ENCODE peak calls at places on chromosomes 13 and 19, in four cellular contexts. One of them, this sample, is unnamed. For H3K9me3, the result is how much of the 10 kb centered on the place peaks cover.

GRCh38 chr13:41643502-41643901 is 186.2 kb downstream of the RGCC start:
- DNase-seq in gastrocnemius medialis: no peak
- DNase-seq in AG04450: no peak
- DNase-seq in ascending aorta: no peak
- DNase-seq in this sample: no peak

GRCh38 chr19:43526884-43527859 is at the start of gene ETHE1:
- DNase-seq in ascending aorta: peak
- DNase-seq in gastrocnemius medialis: peak
- DNase-seq in AG04450: no peak
- DNase-seq in this sample: peak

GRCh38 chr19:49939721-49940481 is 10.6 kb upstream of the NUP62 start:
- DNase-seq in AG04450: no peak
- DNase-seq in ascending aorta: no peak
- DNase-seq in gastrocnemius medialis: no peak
- DNase-seq in this sample: no peak

GRCh38 chr13:47039106-47039505 is 142.3 kb upstream of the HTR2A start:
- DNase-seq in ascending aorta: no peak
- DNase-seq in AG04450: peak
- DNase-seq in gastrocnemius medialis: no peak
- DNase-seq in this sample: no peak

GRCh38 chr13:87669379-87669978 is 1.7 kb upstream of the SLITRK5 start:
- DNase-seq in ascending aorta: no peak
- DNase-seq in gastrocnemius medialis: no peak
- DNase-seq in AG04450: no peak
- DNase-seq in this sample: no peak

GRCh38 chr19:38712161-38712748 is 32.0 kb downstream of the CAPN12 start:
- DNase-seq in ascending aorta: no peak
- DNase-seq in gastrocnemius medialis: no peak
- DNase-seq in AG04450: no peak
- DNase-seq in this sample: no peak

GRCh38 chr19:35911790-35912189 is 3.7 kb upstream of the TYROBP start:
- DNase-seq in AG04450: no peak
- DNase-seq in ascending aorta: no peak
- DNase-seq in gastrocnemius medialis: no peak
- DNase-seq in this sample: no peak

GRCh38 chr19:4913996-4914735 is 4.9 kb downstream of the UHRF1 start:
- DNase-seq in AG04450: no peak
- DNase-seq in ascending aorta: no peak
- DNase-seq in gastrocnemius medialis: no peak
- DNase-seq in this sample: no peak

GRCh38 chr13:105343134-105343806 is 1192.2 kb downstream of the EFNB2 start:
- DNase-seq in gastrocnemius medialis: no peak
- DNase-seq in ascending aorta: no peak
- DNase-seq in AG04450: no peak
- DNase-seq in this sample: no peak

GRCh38 chr13:21225841-21226581 is 49.6 kb downstream of the MRPL57 start:
- DNase-seq in ascending aorta: no peak
- DNase-seq in gastrocnemius medialis: no peak
- DNase-seq in AG04450: no peak
- DNase-seq in this sample: no peak

GRCh38 chr13:101845501-101846012 is 393.1 kb downstream of the ITGBL1 start:
- DNase-seq in gastrocnemius medialis: no peak
- DNase-seq in AG04450: no peak
- DNase-seq in ascending aorta: no peak
- DNase-seq in this sample: no peak
- H3K9me3 ChIP-seq in gastrocnemius medialis: under half
- H3K9me3 ChIP-seq in AG04450: under half
- H3K9me3 ChIP-seq in ascending aorta: under half
- H3K9me3 ChIP-seq in this sample: under half

GRCh38 chr19:14718522-14719113 is 28.8 kb downstream of the ZNF333 start:
- DNase-seq in AG04450: no peak
- DNase-seq in ascending aorta: no peak
- DNase-seq in gastrocnemius medialis: no peak
- DNase-seq in this sample: no peak
- H3K9me3 ChIP-seq in AG04450: half or more
- H3K9me3 ChIP-seq in ascending aorta: half or more
- H3K9me3 ChIP-seq in gastrocnemius medialis: under half
- H3K9me3 ChIP-seq in this sample: under half

DNA sequence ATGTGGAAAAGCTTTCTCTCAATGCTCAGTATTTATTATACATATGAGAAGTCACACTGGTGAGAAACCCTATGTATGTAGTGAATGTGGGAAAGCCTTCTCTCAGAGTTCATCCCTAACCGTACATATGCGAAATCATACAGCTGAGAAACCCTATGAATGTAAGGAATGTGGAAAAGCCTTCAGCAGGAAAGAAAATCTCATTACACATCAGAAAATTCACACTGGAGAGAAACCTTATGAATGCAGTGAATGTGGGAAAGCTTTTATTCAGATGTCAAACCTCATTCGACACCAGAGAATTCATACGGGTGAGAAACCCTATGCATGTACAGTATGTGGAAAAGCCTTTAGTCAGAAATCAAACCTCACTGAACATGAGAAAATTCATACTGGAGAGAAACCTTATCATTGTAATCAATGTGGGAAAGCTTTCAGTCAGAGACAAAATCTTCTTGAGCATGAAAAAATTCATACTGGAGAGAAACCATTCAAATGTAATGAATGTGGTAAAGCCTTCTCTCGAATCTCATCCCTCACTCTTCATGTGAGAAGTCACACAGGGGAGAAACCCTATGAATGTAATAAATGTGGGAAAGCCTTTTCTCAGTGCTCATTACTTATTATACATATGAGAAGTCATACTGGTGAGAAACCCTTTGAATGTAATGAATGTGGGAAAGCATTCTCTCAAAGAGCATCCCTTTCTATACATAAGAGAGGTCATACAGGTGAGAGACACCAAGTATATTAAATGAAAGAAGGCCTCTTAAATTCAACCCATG is 34.4 kb downstream of the ZNF568 start:
- DNase-seq in gastrocnemius medialis: no peak
- DNase-seq in ascending aorta: no peak
- DNase-seq in AG04450: no peak
- DNase-seq in this sample: no peak
- H3K9me3 ChIP-seq in gastrocnemius medialis: under half
- H3K9me3 ChIP-seq in ascending aorta: half or more
- H3K9me3 ChIP-seq in AG04450: under half
- H3K9me3 ChIP-seq in this sample: under half

GRCh38 chr19:11978492-11979100 is 13.8 kb downstream of the ZNF763 start:
- DNase-seq in gastrocnemius medialis: no peak
- DNase-seq in ascending aorta: no peak
- DNase-seq in AG04450: no peak
- DNase-seq in this sample: no peak
- H3K9me3 ChIP-seq in gastrocnemius medialis: under half
- H3K9me3 ChIP-seq in ascending aorta: half or more
- H3K9me3 ChIP-seq in AG04450: half or more
- H3K9me3 ChIP-seq in this sample: under half

DNA sequence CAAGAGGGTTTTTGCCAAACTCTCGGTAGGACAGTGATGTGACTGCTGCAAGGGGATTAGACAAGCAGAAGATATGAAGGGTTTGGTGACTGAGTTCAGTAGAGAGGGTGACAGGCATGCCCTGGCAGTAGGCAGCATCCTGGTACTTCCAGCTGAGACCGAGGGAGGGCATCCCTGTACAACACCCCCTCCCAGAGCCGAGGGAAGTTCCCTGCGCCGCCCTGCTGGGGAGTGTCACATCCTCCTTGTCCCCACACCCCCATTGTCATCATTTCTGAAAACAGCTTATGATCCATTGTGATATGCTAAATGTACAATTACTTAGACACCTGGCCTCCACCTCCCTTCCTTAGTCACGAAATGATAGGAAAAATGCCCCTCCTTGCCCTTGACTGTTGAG is 14.6 kb downstream of the ZNF544 start:
- DNase-seq in ascending aorta: no peak
- DNase-seq in AG04450: no peak
- DNase-seq in gastrocnemius medialis: no peak
- DNase-seq in this sample: no peak
- H3K9me3 ChIP-seq in ascending aorta: half or more
- H3K9me3 ChIP-seq in AG04450: half or more
- H3K9me3 ChIP-seq in gastrocnemius medialis: under half
- H3K9me3 ChIP-seq in this sample: under half